ENCODE peak calls at places on chromosomes 12 and 14, in six cellular contexts. A is H1, M is H9, Y is IMR-90, L is trophoblast cell, Z is neuronal stem cell. C is an unnamed sample.

GRCh38 chr12:91379051-91379775 is 196.6 kb upstream of the DCN start:
- DNase-seq in M (no peak), A (no peak), Y (no peak), Z (no peak), L (no peak), C (no peak)

GRCh38 chr12:30828686-30829085 is 73.9 kb upstream of the CAPRIN2 start:
- DNase-seq in Z (no peak), Y (no peak), L (peak), M (peak), A (no peak), C (no peak)

GRCh38 chr12:76299536-76300296 is 48.5 kb downstream of the BBS10 start:
- DNase-seq in Y (no peak), A (no peak), L (peak), Z (no peak), M (no peak), C (peak)

GRCh38 chr12:107488666-107489065 is 196.9 kb upstream of the PWP1 start:
- DNase-seq in L (no peak), A (no peak), M (no peak), Z (no peak), Y (peak), C (no peak)

GRCh38 chr14:50366115-50366514 is 30.6 kb downstream of the CDKL1 start:
- DNase-seq in Y (peak), A (no peak), L (no peak), M (no peak), Z (no peak), C (no peak)

GRCh38 chr12:111173391-111174282 is 195.3 kb downstream of the PHETA1 start:
- DNase-seq in L (no peak), Z (no peak), A (no peak), M (no peak), Y (no peak), C (no peak)

GRCh38 chr14:93759781-93760307 is 28.4 kb downstream of the PRIMA1 start:
- DNase-seq in Y (no peak), Z (no peak), L (no peak), M (no peak), A (no peak), C (no peak)

GRCh38 chr14:77707355-77707723 is 484 bp downstream of the ALKBH1 start:
- DNase-seq in M (no peak), A (no peak), Y (peak), L (peak), Z (peak), C (peak)

GRCh38 chr12:28159688-28160087 is 30.6 kb upstream of the CCDC91 start:
- DNase-seq in Z (no peak), L (no peak), A (no peak), M (no peak), Y (no peak), C (no peak)

GRCh38 chr12:3453266-3453862 is 37.6 kb upstream of the PRMT8 start:
- DNase-seq in L (no peak), M (peak), Y (no peak), Z (no peak), A (no peak), C (no peak)

GRCh38 chr14:61438860-61439765 is 117.7 kb downstream of the PRKCH start:
- DNase-seq in Z (peak), Y (peak), L (peak), A (no peak), M (peak), C (peak)

GRCh38 chr12:90953956-90954421 is 987 bp downstream of the CCER1 start:
- DNase-seq in M (peak), Z (no peak), L (peak), A (peak), Y (no peak), C (no peak)

GRCh38 chr14:76742961-76743360 is 18.3 kb upstream of the VASH1 start:
- DNase-seq in M (no peak), Z (no peak), L (peak), A (no peak), Y (no peak), C (no peak)

GRCh38 chr14:69657961-69658360 is 46.6 kb downstream of the SUSD6 start:
- DNase-seq in Y (peak), L (no peak), Z (no peak), A (no peak), M (peak), C (no peak)

GRCh38 chr14:71594828-71595227 is 337.4 kb upstream of the RGS6 start:
- DNase-seq in Z (no peak), Y (peak), L (no peak), A (no peak), M (no peak), C (no peak)

GRCh38 chr12:55700255-55701018 is 7.3 kb downstream of the ITGA7 start:
- DNase-seq in M (no peak), A (no peak), Z (no peak), Y (peak), L (no peak), C (no peak)

GRCh38 chr14:67010602-67011001 is 178.6 kb upstream of the GARIN2 start:
- DNase-seq in A (no peak), Y (no peak), L (no peak), M (no peak), Z (no peak), C (no peak)

GRCh38 chr14:105248368-105249174 is at the start of gene BTBD6:
- DNase-seq in Z (peak), M (peak), A (peak), L (peak), Y (peak), C (peak)
- H4K8ac ChIP-seq in Z (peak), M (no peak), A (peak), L (peak), Y (peak), C (peak)

GRCh38 chr14:88079624-88080023 is 74.7 kb downstream of the GPR65 start:
- DNase-seq in M (no peak), Z (no peak), L (no peak), A (no peak), Y (no peak), C (no peak)
- H3K14ac ChIP-seq in M (no peak), Z (no peak), L (no peak), A (no peak), Y (no peak), C (no peak)

GRCh38 chr14:63852271-63852816 is 460 bp upstream of the SYNE2 start:
- DNase-seq in A (no peak), Z (no peak), M (no peak), L (peak), Y (peak), C (peak)
- H3K4ac ChIP-seq in A (peak), Z (no peak), M (no peak), L (no peak), Y (no peak), C (no peak)

DNA sequence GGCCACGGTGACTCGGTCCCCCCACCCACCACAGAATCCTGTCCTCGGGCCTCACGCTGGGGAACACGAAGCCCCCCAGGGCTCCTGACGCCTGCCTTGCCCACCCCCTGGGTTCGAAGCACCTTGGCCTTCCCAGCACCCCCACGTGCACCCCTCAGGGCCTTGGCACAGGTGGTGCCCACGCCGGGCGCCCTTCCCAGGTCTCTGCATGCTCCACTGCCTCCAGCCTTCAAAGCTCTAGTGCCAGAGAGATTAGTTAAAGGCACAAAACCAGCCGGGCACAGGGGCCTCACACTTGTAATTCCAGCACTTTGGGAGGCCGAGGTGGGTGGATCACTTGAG is 61.8 kb downstream of the NOC4L start:
- DNase-seq in L (no peak), Y (no peak), M (no peak), A (no peak), Z (no peak), C (no peak)
- H4K8ac ChIP-seq in L (no peak), Y (no peak), M (no peak), A (no peak), Z (no peak), C (no peak)

GRCh38 chr14:105939810-105940508 is 413.6 kb downstream of the TMEM121 start:
- DNase-seq in M (no peak), Y (no peak), Z (no peak), A (no peak), L (no peak), C (no peak)

GRCh38 chr14:105938055-105938863 is 411.9 kb downstream of the TMEM121 start:
- DNase-seq in L (no peak), Y (no peak), Z (no peak), A (no peak), M (no peak), C (no peak)

GRCh38 chr14:105938959-105939358 is 412.6 kb downstream of the TMEM121 start:
- DNase-seq in L (no peak), Z (no peak), Y (no peak), M (no peak), A (no peak), C (no peak)

GRCh38 chr14:105941226-105942166 is 415.1 kb downstream of the TMEM121 start:
- DNase-seq in Y (no peak), A (no peak), M (no peak), Z (no peak), L (no peak), C (no peak)

DNA sequence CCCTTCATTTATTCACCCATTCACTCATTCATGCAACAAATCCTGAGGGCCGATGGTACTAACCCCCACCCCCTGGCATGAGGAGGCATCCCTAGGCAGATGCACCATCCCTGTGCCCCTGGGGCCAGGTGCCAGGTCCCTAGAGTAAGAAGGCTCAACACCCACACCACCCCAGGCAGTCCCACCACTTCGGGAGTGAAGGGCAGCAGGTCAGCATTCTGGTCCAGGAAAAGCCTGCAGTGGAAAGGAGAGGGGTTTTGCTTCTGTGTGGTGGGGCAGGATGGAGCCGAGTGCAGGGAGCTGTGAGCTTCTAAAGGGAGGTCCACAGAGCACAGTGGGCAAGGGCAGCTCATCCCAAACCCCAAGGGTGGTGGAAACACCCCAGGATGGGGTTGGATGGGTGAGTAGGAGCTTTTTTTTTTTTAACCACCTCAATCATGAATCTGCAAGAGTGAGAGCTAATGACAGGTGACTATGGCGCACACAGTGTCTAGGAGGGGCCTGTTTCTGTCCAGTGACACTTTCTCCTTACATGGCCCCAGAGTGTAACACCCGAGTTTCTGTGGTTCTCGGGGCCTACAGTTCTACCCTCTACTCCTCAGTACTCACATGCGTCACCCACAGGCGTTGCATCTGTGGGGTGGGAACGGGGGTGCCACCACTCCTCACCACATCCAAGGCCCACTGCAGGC is 414.3 kb downstream of the TMEM121 start:
- DNase-seq in Y (no peak), L (no peak), Z (no peak), M (no peak), A (no peak), C (no peak)
- H3K14ac ChIP-seq in Y (no peak), L (no peak), Z (no peak), M (no peak), A (no peak), C (no peak)

GRCh38 chr12:120903818-120904773 is at the start of gene SPPL3:
- DNase-seq in M (peak), L (peak), Y (peak), Z (peak), A (peak), C (peak)
- H3K4ac ChIP-seq in M (no peak), L (peak), Y (peak), Z (peak), A (no peak), C (peak)

GRCh38 chr12:50556273-50556672 is 51.5 kb downstream of the DIP2B start:
- DNase-seq in Z (no peak), Y (no peak), M (no peak), A (no peak), L (no peak), C (no peak)

GRCh38 chr12:50554651-50555050 is 49.9 kb downstream of the DIP2B start:
- DNase-seq in L (peak), Y (no peak), A (no peak), Z (no peak), M (no peak), C (no peak)

GRCh38 chr12:50557421-50557820 is 52.6 kb downstream of the DIP2B start:
- DNase-seq in Z (no peak), L (peak), A (no peak), Y (peak), M (no peak), C (no peak)

GRCh38 chr12:50558970-50559369 is 54.2 kb downstream of the DIP2B start:
- DNase-seq in Z (no peak), Y (no peak), M (no peak), A (no peak), L (no peak), C (no peak)

DNA sequence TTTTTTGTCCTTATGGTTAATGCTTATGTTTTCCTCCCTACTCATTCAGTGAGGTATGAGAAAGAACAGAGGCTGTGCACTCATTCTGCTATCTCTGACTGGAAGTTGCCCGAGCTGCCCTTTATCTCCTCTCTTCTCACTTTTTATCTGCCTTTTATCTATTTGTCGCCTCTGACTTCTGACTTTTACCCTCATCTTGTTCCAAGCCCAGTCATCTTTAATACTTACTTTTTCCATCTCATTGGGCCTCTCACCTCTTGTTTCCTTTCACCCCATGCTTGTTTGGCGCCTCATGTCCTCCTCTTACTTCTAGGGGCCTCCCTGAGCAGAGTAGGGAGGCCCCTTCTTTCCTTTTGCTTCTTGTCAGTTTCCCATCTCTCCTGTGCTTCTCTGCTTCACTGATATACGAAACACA is 50.7 kb downstream of the DIP2B start:
- DNase-seq in L (peak), Z (no peak), Y (no peak), M (no peak), A (no peak), C (no peak)
- H4K8ac ChIP-seq in L (no peak), Z (no peak), Y (no peak), M (no peak), A (no peak), C (no peak)

C was measured in mesenchymal stem cell.